ENCODE peak calls at places on chromosomes 4 and X, in seven cellular contexts. Q, V, P, I, S, Z and T are unnamed samples.

GRCh38 chr4:180197471-180197870 is 2045.7 kb upstream of the TENM3 start:
- DNase-seq in Q (peak; percentile 8), V (no peak), P (no peak), I (no peak), S (no peak), Z (no peak), T (no peak)

GRCh38 chr4:66294626-66295025 is 624.3 kb upstream of the EPHA5 start:
- DNase-seq in Q (no peak), V (no peak), P (no peak), I (no peak), S (no peak), Z (no peak), T (no peak)

GRCh38 chrX:69088171-69088938 is 76.9 kb downstream of the PJA1 start:
- DNase-seq in Q (no peak), V (no peak), P (peak; percentile 18), I (peak; percentile 56), S (peak; percentile 28), Z (no peak), T (peak; percentile 78)

GRCh38 chrX:136214551-136214950 is 36.6 kb downstream of the MAP7D3 start:
- DNase-seq in Q (no peak), V (no peak), P (no peak), I (peak; percentile 88), S (peak; percentile 75), Z (no peak), T (no peak)

GRCh38 chr4:16721618-16722291 is 176.7 kb downstream of the LDB2 start:
- DNase-seq in Q (no peak), V (no peak), P (no peak), I (peak; percentile 94), S (peak; percentile 89), Z (peak; percentile 9), T (no peak)

GRCh38 chr4:93828332-93828829 is at the start of gene ATOH1:
- DNase-seq in Q (peak; percentile 97), V (peak; percentile 61), P (peak; percentile 53), I (no peak), S (no peak), Z (peak; percentile 46), T (no peak)

GRCh38 chr4:2930821-2931764 is 32.1 kb downstream of the NOP14 start:
- DNase-seq in Q (no peak), V (peak; percentile 93), P (peak; percentile 75), I (no peak), S (no peak), Z (peak; percentile 90), T (peak; percentile 78)

GRCh38 chr4:14719053-14719452 is 283.2 kb upstream of the CPEB2 start:
- DNase-seq in Q (no peak), V (no peak), P (no peak), I (peak; percentile 10), S (peak; percentile 7), Z (peak; percentile 10), T (no peak)

GRCh38 chr4:23889814-23890269 is at the start of gene PPARGC1A:
- DNase-seq in Q (peak; percentile 27), V (peak; percentile 68), P (peak; percentile 79), I (peak; percentile 61), S (peak; percentile 50), Z (peak; percentile 67), T (peak; percentile 80)

GRCh38 chr4:8917321-8917811 is 45.7 kb upstream of the HMX1 start:
- DNase-seq in Q (no peak), V (peak; percentile 54), P (peak; percentile 14), I (no peak), S (no peak), Z (no peak), T (no peak)

GRCh38 chr4:183264614-183265013 is 55.5 kb downstream of the CLDN22 start:
- DNase-seq in Q (no peak), V (no peak), P (no peak), I (no peak), S (peak; percentile 87), Z (no peak), T (no peak)

GRCh38 chr4:88985088-88985779 is 71.8 kb downstream of the FAM13A start:
- DNase-seq in Q (no peak), V (no peak), P (no peak), I (peak; percentile 92), S (peak; percentile 89), Z (no peak), T (no peak)

GRCh38 chr4:142124874-142125273 is 488.5 kb downstream of the IL15 start:
- DNase-seq in Q (no peak), V (no peak), P (no peak), I (no peak), S (no peak), Z (no peak), T (no peak)

GRCh38 chrX:27439771-27440170 is 23.4 kb downstream of the PPP4R3C start:
- DNase-seq in Q (no peak), V (no peak), P (no peak), I (no peak), S (no peak), Z (no peak), T (no peak)

GRCh38 chrX:123184858-123185251 is 777 bp downstream of the GRIA3 start:
- DNase-seq in Q (peak; percentile 12), V (no peak), P (no peak), I (no peak), S (no peak), Z (no peak), T (no peak)

GRCh38 chr4:118680808-118681207 is 4.4 kb upstream of the METTL14 start:
- DNase-seq in Q (peak; percentile 42), V (no peak), P (no peak), I (no peak), S (no peak), Z (no peak), T (no peak)

DNA sequence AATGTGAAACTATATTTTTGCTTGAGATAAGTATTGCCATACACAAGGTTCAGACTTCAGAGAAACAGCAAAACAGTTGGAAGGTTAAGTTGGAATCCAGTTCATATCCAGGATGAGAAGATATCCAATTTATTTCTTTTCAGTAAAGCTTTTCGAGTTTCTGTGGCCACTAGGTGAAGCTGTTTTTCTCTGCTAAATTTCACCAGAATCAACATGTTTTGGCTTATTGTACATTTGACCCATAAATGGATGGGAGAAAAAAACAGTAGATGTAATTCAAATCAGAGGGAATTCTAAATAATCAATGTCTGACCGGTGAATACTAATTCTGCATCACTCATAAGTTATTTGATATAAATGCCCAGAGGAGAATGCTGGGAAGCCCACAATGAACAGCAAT is 9.1 kb upstream of the METTL14 start:
- DNase-seq in Q (no peak), V (no peak), P (no peak), I (no peak), S (no peak), Z (no peak), T (no peak)
- TF ChIP-seq CTCF in Q (no peak), V (no peak), P (no peak), I (no peak), S (peak; percentile 15), Z (no peak), T (no peak)

DNA sequence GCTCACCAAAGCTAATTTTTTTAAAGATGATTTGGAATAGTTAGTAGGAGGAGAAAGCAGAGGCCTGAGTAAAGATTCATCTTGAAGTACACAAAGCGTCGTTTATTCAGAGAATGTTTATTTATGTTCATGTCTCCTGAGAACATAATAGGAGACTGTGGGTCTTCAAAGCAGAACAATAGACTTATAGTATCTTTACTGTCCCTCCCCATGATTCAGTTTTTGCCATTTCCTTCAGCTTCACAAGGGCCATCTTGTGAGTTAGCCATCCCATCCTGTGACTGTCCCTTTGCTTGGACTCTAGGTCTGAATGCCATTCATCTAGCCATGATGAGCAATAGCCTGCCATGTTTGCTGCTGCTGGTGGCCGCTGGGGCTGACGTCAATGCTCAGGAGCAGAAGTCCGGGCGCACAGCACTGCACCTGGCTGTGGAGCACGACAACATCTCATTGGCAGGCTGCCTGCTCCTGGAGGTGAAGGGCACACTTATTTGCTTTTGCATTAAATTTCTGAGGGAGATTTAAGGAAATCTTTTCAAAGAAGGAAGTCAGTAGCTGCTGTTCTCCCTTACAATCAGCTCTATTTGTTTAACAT is 105.8 kb downstream of the NFKB1 start:
- DNase-seq in Q (no peak), V (no peak), P (no peak), I (no peak), S (no peak), Z (peak; percentile 69), T (no peak)
- H3K36me3 ChIP-seq in Q (no peaks in the 10 kb centered on the region), V (peaks cover 84% of the 10 kb centered on the region), P (peaks cover 14% of the 10 kb centered on the region), I (peaks cover 39% of the 10 kb centered on the region), S (peaks cover 27% of the 10 kb centered on the region), Z (peaks cover 15% of the 10 kb centered on the region), T (peaks cover 39% of the 10 kb centered on the region)

GRCh38 chr4:1008840-1009646 is 2.4 kb upstream of the FGFRL1 start:
- DNase-seq in Q (peak; percentile 58), V (peak; percentile 79), P (peak; percentile 69), I (no peak), S (no peak), Z (peak; percentile 48), T (peak; percentile 90)

GRCh38 chr4:1011022-1011694 is at the start of gene FGFRL1:
- DNase-seq in Q (peak; percentile 91), V (peak; percentile 97), P (peak; percentile 96), I (peak; percentile 94), S (peak; percentile 77), Z (peak; percentile 93), T (peak; percentile 98)

GRCh38 chr4:1012031-1012739 is 759 bp downstream of the FGFRL1 start:
- DNase-seq in Q (peak; percentile 47), V (peak; percentile 81), P (no peak), I (peak; percentile 36), S (no peak), Z (peak; percentile 75), T (no peak)

GRCh38 chr4:1010522-1011021 is 854 bp upstream of the FGFRL1 start:
- DNase-seq in Q (peak; percentile 40), V (peak; percentile 90), P (peak; percentile 86), I (peak; percentile 94), S (peak; percentile 68), Z (peak; percentile 67), T (peak; percentile 91)

DNA sequence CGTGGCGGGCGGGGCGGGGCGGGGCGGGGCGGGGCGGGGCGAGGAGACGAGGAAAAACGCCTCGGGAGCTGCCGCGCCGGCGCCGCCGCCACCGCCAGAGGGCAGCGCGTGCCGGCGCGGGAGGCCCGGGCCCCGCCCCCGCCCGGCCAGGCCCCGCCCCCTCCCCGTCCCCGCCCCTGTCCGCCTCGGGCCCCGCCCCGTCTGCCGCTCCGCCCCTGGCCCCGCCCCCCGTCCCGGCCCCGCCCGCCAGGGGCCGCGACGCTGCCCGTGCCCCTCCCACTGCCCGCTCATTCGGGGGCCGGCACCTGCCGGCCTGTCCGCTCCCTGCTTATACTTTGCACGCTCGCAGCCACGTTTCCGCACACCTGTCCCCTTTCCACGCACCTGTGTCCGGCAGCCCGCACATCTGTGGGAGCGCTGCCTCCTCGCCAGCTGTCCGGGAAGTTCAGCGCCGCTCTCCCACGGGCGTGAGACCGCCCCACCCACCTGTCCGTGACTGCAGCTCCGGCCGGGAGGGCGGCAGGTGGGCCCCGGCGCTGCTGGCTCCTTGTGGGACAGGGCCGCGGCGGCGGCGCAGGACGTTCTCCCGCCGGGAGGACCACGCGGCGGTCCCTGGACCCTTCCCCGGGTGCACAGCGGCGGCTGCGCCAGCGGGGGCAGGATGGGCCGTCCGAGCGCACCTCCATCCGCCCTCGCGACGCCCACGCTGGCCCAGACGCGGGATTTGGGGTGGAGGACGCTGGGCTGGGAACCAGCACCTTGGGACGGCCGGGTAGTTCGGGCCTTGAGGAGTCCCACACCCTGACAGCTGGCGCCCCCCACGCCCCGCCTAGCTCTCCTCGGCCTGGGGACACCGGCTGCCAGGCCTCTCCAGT is 1.5 kb upstream of the FGFRL1 start:
- DNase-seq in Q (peak; percentile 69), V (peak; percentile 89), P (peak; percentile 85), I (peak; percentile 56), S (peak; percentile 36), Z (peak; percentile 84), T (peak; percentile 93)
- TF ChIP-seq CTCF in Q (peak; percentile 27), V (no peak), P (peak; percentile 21), I (peak; percentile 6), S (peak; percentile 33), Z (no peak), T (peak; percentile 22)

DNA sequence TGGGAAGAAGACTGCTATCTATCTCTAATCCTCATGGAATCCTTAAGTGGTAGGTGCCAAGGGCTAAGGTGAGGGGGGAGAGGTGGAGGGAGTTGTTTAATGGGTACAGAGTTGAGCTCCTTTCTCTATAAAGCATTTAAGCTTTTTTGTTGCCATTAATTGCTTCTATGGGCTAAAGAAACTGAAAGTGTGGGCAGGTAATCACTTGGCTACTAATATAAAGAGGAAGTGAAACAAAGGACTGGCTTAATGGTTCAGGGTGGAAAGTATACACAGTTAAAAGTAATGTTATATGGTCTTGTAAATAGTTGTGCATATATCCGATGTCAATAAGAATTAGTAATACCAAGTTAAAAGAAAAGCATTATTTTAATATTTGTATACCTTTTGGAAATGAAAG is 83.9 kb downstream of the POLA1 start:
- DNase-seq in Q (no peak), V (no peak), P (no peak), I (no peak), S (no peak), Z (no peak), T (no peak)
- H3K36me3 ChIP-seq in Q (no peaks in the 10 kb centered on the region), V (no peaks in the 10 kb centered on the region), P (no peaks in the 10 kb centered on the region), I (no peaks in the 10 kb centered on the region), S (no peaks in the 10 kb centered on the region), Z (no peaks in the 10 kb centered on the region), T (no peaks in the 10 kb centered on the region)